ENCODE peak calls at places on chromosomes 11 and 22, in four cellular contexts. J is NCI-H1417 treated with DMSO at 0.1 percent for 48 hours; U is left cardiac atrium; N is CD8-positive, alpha-beta T cell. Y is an unnamed sample.
A peak's percentile ranks its signal among the peaks of the same experiment; 100 is the strongest.

GRCh38 chr11:69500285-69501120 is 19.0 kb downstream of the LINC01488 start:
- DNase-seq in J (no peak), U (no peak), N (no peak), Y (no peak)

GRCh38 chr11:129894281-129895125 is 875 bp downstream of the NFRKB start:
- DNase-seq in J (no peak), U (no peak), N (no peak), Y (no peak)

GRCh38 chr22:23831261-23831660 is 7.5 kb downstream of the DERL3 start:
- DNase-seq in J (no peak), U (peak; percentile 3), N (no peak), Y (no peak)

GRCh38 chr11:79438631-79439429 is 2.0 kb downstream of the TENM4 start:
- DNase-seq in J (no peak), U (no peak), N (no peak), Y (no peak)

GRCh38 chr11:82756765-82757650 is 23.3 kb upstream of the FAM181B start:
- DNase-seq in J (no peak), U (no peak), N (no peak), Y (no peak)

GRCh38 chr22:47147572-47147971 is 385.1 kb downstream of the TBC1D22A start:
- DNase-seq in J (no peak), U (no peak), N (no peak), Y (no peak)

GRCh38 chr22:41048791-41049717 is 43.3 kb upstream of the EP300 start:
- DNase-seq in J (no peak), U (peak; percentile 74), N (no peak), Y (no peak)

GRCh38 chr11:98536023-98536422 is 484.7 kb upstream of the CNTN5 start:
- DNase-seq in J (no peak), U (no peak), N (no peak), Y (no peak)

GRCh38 chr11:39664023-39664422 is 1795.4 kb downstream of the LRRC4C start:
- DNase-seq in J (no peak), U (no peak), N (no peak), Y (no peak)

GRCh38 chr22:28568099-28568498 is 111.5 kb downstream of the TTC28 start:
- DNase-seq in J (no peak), U (no peak), N (no peak), Y (no peak)

GRCh38 chr11:74689666-74690065 is 41.6 kb downstream of the CHRDL2 start:
- DNase-seq in J (no peak), U (no peak), N (no peak), Y (no peak)

GRCh38 chr22:41481925-41482318 is 13.0 kb downstream of the ACO2 start:
- DNase-seq in J (no peak), U (no peak), N (no peak), Y (no peak)

Y was measured in activated T-cell treated with anti-CD3 and anti-CD28 coated beads, Interleukin-2, amount 50 U/mL, for 1 hour.